ENCODE peak calls at places on chromosome 1, in five cellular contexts. H is A172, Q is anterior cingulate cortex, D is ascending aorta, Z is brain microvascular endothelial cell. L is an unnamed sample.

GRCh38 chr1:154521695-154522094 is 19.5 kb upstream of the SHE start:
- DNase-seq in Z (no peak), H (no peak), Q (no peak), D (no peak), L (no peak)

GRCh38 chr1:67941155-67941554 is 107.9 kb upstream of the GNG12 start:
- DNase-seq in D (no peak), Q (no peak), H (no peak), Z (no peak), L (no peak)

GRCh38 chr1:160154790-160155189 is 3.4 kb downstream of the ATP1A4 start:
- DNase-seq in Q (no peak), H (no peak), Z (no peak), D (no peak), L (no peak)

GRCh38 chr1:102190429-102190828 is 193.7 kb upstream of the OLFM3 start:
- DNase-seq in Z (no peak), Q (no peak), D (no peak), H (no peak), L (no peak)

GRCh38 chr1:55214214-55214902 is 806 bp downstream of the USP24 start:
- DNase-seq in Z (no peak), H (peak; percentile 8), D (peak; percentile 75), Q (peak; percentile 44), L (no peak)

GRCh38 chr1:154586231-154586630 is 18.7 kb downstream of the CHRNB2 start:
- DNase-seq in H (no peak), D (no peak), Q (no peak), Z (no peak), L (no peak)

GRCh38 chr1:61081637-61082335 is 575 bp upstream of the NFIA start:
- DNase-seq in Q (peak; percentile 66), Z (no peak), H (no peak), D (peak; percentile 67), L (no peak)

GRCh38 chr1:153567621-153568366 is 2.1 kb upstream of the S100A2 start:
- DNase-seq in Q (no peak), H (peak; percentile 83), D (no peak), Z (no peak), L (no peak)

GRCh38 chr1:34265396-34265795 is 88.7 kb downstream of the C1orf94 start:
- DNase-seq in Z (no peak), D (no peak), Q (no peak), H (no peak), L (no peak)

GRCh38 chr1:106276856-106277255 is 779.6 kb upstream of the PRMT6 start:
- DNase-seq in H (no peak), Q (no peak), Z (no peak), D (no peak), L (no peak)

GRCh38 chr1:183711691-183712401 is 58.7 kb upstream of the APOBEC4 start:
- DNase-seq in Z (peak; percentile 30), Q (no peak), H (peak; percentile 15), D (no peak), L (no peak)

GRCh38 chr1:7469255-7469938 is 301.7 kb upstream of the VAMP3 start:
- DNase-seq in Z (peak; percentile 33), Q (no peak), D (peak; percentile 75), H (peak; percentile 47), L (no peak)

GRCh38 chr1:27372808-27373690 is 1.6 kb downstream of the FCN3 start:
- DNase-seq in D (no peak), Q (no peak), Z (no peak), H (no peak), L (no peak)

GRCh38 chr1:87236585-87236984 is 92.1 kb upstream of the LMO4 start:
- DNase-seq in Z (no peak), H (no peak), D (no peak), Q (no peak), L (no peak)

GRCh38 chr1:58804853-58805252 is 21.0 kb upstream of the JUN start:
- DNase-seq in D (no peak), Z (no peak), Q (no peak), H (no peak), L (no peak)

GRCh38 chr1:177872563-177872900 is 97.3 kb downstream of the SEC16B start:
- DNase-seq in Z (no peak), H (no peak), D (no peak), Q (no peak), L (no peak)

GRCh38 chr1:241614144-241614543 is 26.0 kb downstream of the CHML start:
- DNase-seq in Q (no peak), Z (peak; percentile 31), H (no peak), D (no peak), L (no peak)

GRCh38 chr1:35558374-35559316 is 1.0 kb downstream of the NCDN start:
- DNase-seq in D (no peak), H (no peak), Q (no peak), Z (no peak), L (no peak)

GRCh38 chr1:9557624-9558023 is 18.4 kb downstream of the SLC25A33 start:
- DNase-seq in Z (no peak), D (no peak), Q (no peak), H (no peak), L (no peak)

GRCh38 chr1:72186733-72187307 is 95.5 kb downstream of the NEGR1 start:
- DNase-seq in D (no peak), Q (no peak), Z (no peak), H (no peak), L (no peak)

GRCh38 chr1:59498640-59499039 is 201.7 kb downstream of the FGGY start:
- DNase-seq in Q (no peak), D (peak; percentile 67), Z (no peak), H (peak; percentile 41), L (no peak)

GRCh38 chr1:47257224-47257623 is 25.2 kb upstream of the TAL1 start:
- DNase-seq in H (no peak), D (no peak), Q (no peak), Z (no peak), L (no peak)

GRCh38 chr1:42962641-42963377 is 4.1 kb upstream of the SLC2A1 start:
- DNase-seq in Z (no peak), Q (no peak), H (no peak), D (peak; percentile 90), L (no peak)